ENCODE peak calls at places on chromosomes 13 and 19, in eight cellular contexts. One of them, this sample, is unnamed.
A peak's percentile ranks its signal among the peaks of the same experiment; 100 is the strongest.

GRCh38 chr19:54517483-54517882 is 14.9 kb downstream of the LAIR2 start:
- DNase-seq in KBM-7: peak; percentile 76
- DNase-seq in T-helper 2 cell: no peak
- DNase-seq in naive B cell: peak; percentile 33
- DNase-seq in prostate gland: peak; percentile 30
- DNase-seq in glomerular endothelial cell: peak; percentile 64
- DNase-seq in activated naive CD4-positive, alpha-beta T cell treated with anti-CD3 and anti-CD28 coated beads, Interleukin-2, amount 10 ng/mL, durations not matched to agents 7 days and 5 days: peak; percentile 89
- DNase-seq in C1 segment of cervical spinal cord: no peak
- DNase-seq in this sample: no peak

GRCh38 chr13:59424661-59425060 is 739.1 kb downstream of the DIAPH3 start:
- DNase-seq in KBM-7: no peak
- DNase-seq in T-helper 2 cell: no peak
- DNase-seq in naive B cell: no peak
- DNase-seq in prostate gland: no peak
- DNase-seq in glomerular endothelial cell: no peak
- DNase-seq in activated naive CD4-positive, alpha-beta T cell treated with anti-CD3 and anti-CD28 coated beads, Interleukin-2, amount 10 ng/mL, durations not matched to agents 7 days and 5 days: no peak
- DNase-seq in C1 segment of cervical spinal cord: no peak
- DNase-seq in this sample: no peak

GRCh38 chr13:29760561-29760960 is 89.9 kb downstream of the UBL3 start:
- DNase-seq in KBM-7: no peak
- DNase-seq in T-helper 2 cell: no peak
- DNase-seq in naive B cell: no peak
- DNase-seq in prostate gland: no peak
- DNase-seq in glomerular endothelial cell: no peak
- DNase-seq in activated naive CD4-positive, alpha-beta T cell treated with anti-CD3 and anti-CD28 coated beads, Interleukin-2, amount 10 ng/mL, durations not matched to agents 7 days and 5 days: no peak
- DNase-seq in C1 segment of cervical spinal cord: no peak
- DNase-seq in this sample: no peak

GRCh38 chr19:2602391-2603181 is 99.9 kb downstream of the GNG7 start:
- DNase-seq in KBM-7: no peak
- DNase-seq in T-helper 2 cell: no peak
- DNase-seq in naive B cell: no peak
- DNase-seq in prostate gland: peak; percentile 90
- DNase-seq in glomerular endothelial cell: no peak
- DNase-seq in activated naive CD4-positive, alpha-beta T cell treated with anti-CD3 and anti-CD28 coated beads, Interleukin-2, amount 10 ng/mL, durations not matched to agents 7 days and 5 days: no peak
- DNase-seq in C1 segment of cervical spinal cord: peak; percentile 47
- DNase-seq in this sample: peak; percentile 97

GRCh38 chr13:31951215-31951678 is 80.3 kb upstream of the FRY start:
- DNase-seq in KBM-7: peak; percentile 82
- DNase-seq in T-helper 2 cell: no peak
- DNase-seq in naive B cell: peak; percentile 55
- DNase-seq in prostate gland: no peak
- DNase-seq in glomerular endothelial cell: no peak
- DNase-seq in activated naive CD4-positive, alpha-beta T cell treated with anti-CD3 and anti-CD28 coated beads, Interleukin-2, amount 10 ng/mL, durations not matched to agents 7 days and 5 days: no peak
- DNase-seq in C1 segment of cervical spinal cord: no peak
- DNase-seq in this sample: no peak

GRCh38 chr19:38743394-38744297 is 628 bp downstream of the CAPN12 start:
- DNase-seq in KBM-7: no peak
- DNase-seq in T-helper 2 cell: no peak
- DNase-seq in naive B cell: no peak
- DNase-seq in prostate gland: no peak
- DNase-seq in glomerular endothelial cell: no peak
- DNase-seq in activated naive CD4-positive, alpha-beta T cell treated with anti-CD3 and anti-CD28 coated beads, Interleukin-2, amount 10 ng/mL, durations not matched to agents 7 days and 5 days: no peak
- DNase-seq in C1 segment of cervical spinal cord: no peak
- DNase-seq in this sample: no peak

GRCh38 chr19:5974721-5975387 is 3.1 kb downstream of the RANBP3 start:
- DNase-seq in KBM-7: no peak
- DNase-seq in T-helper 2 cell: no peak
- DNase-seq in naive B cell: no peak
- DNase-seq in prostate gland: no peak
- DNase-seq in glomerular endothelial cell: no peak
- DNase-seq in activated naive CD4-positive, alpha-beta T cell treated with anti-CD3 and anti-CD28 coated beads, Interleukin-2, amount 10 ng/mL, durations not matched to agents 7 days and 5 days: peak; percentile 35
- DNase-seq in C1 segment of cervical spinal cord: no peak
- DNase-seq in this sample: no peak

GRCh38 chr19:21233691-21234090 is 91.9 kb downstream of the ZNF431 start:
- DNase-seq in KBM-7: no peak
- DNase-seq in T-helper 2 cell: no peak
- DNase-seq in naive B cell: no peak
- DNase-seq in prostate gland: no peak
- DNase-seq in glomerular endothelial cell: no peak
- DNase-seq in activated naive CD4-positive, alpha-beta T cell treated with anti-CD3 and anti-CD28 coated beads, Interleukin-2, amount 10 ng/mL, durations not matched to agents 7 days and 5 days: no peak
- DNase-seq in C1 segment of cervical spinal cord: no peak
- DNase-seq in this sample: no peak

GRCh38 chr13:112726018-112726767 is 36.4 kb downstream of the ATP11A start:
- DNase-seq in KBM-7: no peak
- DNase-seq in T-helper 2 cell: no peak
- DNase-seq in naive B cell: no peak
- DNase-seq in prostate gland: no peak
- DNase-seq in glomerular endothelial cell: no peak
- DNase-seq in activated naive CD4-positive, alpha-beta T cell treated with anti-CD3 and anti-CD28 coated beads, Interleukin-2, amount 10 ng/mL, durations not matched to agents 7 days and 5 days: no peak
- DNase-seq in C1 segment of cervical spinal cord: no peak
- DNase-seq in this sample: no peak

GRCh38 chr19:10977773-10978155 is 16.9 kb downstream of the SMARCA4 start:
- DNase-seq in KBM-7: no peak
- DNase-seq in T-helper 2 cell: no peak
- DNase-seq in naive B cell: no peak
- DNase-seq in prostate gland: no peak
- DNase-seq in glomerular endothelial cell: no peak
- DNase-seq in activated naive CD4-positive, alpha-beta T cell treated with anti-CD3 and anti-CD28 coated beads, Interleukin-2, amount 10 ng/mL, durations not matched to agents 7 days and 5 days: no peak
- DNase-seq in C1 segment of cervical spinal cord: no peak
- DNase-seq in this sample: no peak

GRCh38 chr19:4851551-4852290 is 15.7 kb downstream of the PLIN3 start:
- DNase-seq in KBM-7: peak; percentile 68
- DNase-seq in T-helper 2 cell: peak; percentile 40
- DNase-seq in naive B cell: peak; percentile 70
- DNase-seq in prostate gland: peak; percentile 34
- DNase-seq in glomerular endothelial cell: no peak
- DNase-seq in activated naive CD4-positive, alpha-beta T cell treated with anti-CD3 and anti-CD28 coated beads, Interleukin-2, amount 10 ng/mL, durations not matched to agents 7 days and 5 days: peak; percentile 80
- DNase-seq in C1 segment of cervical spinal cord: peak; percentile 28
- DNase-seq in this sample: peak; percentile 92

GRCh38 chr13:38905861-38906260 is 84.8 kb downstream of the STOML3 start:
- DNase-seq in KBM-7: no peak
- DNase-seq in T-helper 2 cell: no peak
- DNase-seq in naive B cell: no peak
- DNase-seq in prostate gland: no peak
- DNase-seq in glomerular endothelial cell: no peak
- DNase-seq in activated naive CD4-positive, alpha-beta T cell treated with anti-CD3 and anti-CD28 coated beads, Interleukin-2, amount 10 ng/mL, durations not matched to agents 7 days and 5 days: no peak
- DNase-seq in C1 segment of cervical spinal cord: no peak
- DNase-seq in this sample: no peak

GRCh38 chr13:93262729-93263128 is 36.1 kb downstream of the GPC6 start:
- DNase-seq in KBM-7: no peak
- DNase-seq in T-helper 2 cell: no peak
- DNase-seq in naive B cell: no peak
- DNase-seq in prostate gland: no peak
- DNase-seq in glomerular endothelial cell: no peak
- DNase-seq in activated naive CD4-positive, alpha-beta T cell treated with anti-CD3 and anti-CD28 coated beads, Interleukin-2, amount 10 ng/mL, durations not matched to agents 7 days and 5 days: no peak
- DNase-seq in C1 segment of cervical spinal cord: no peak
- DNase-seq in this sample: no peak

GRCh38 chr19:35276706-35277281 is 5.5 kb upstream of the HAMP start:
- DNase-seq in KBM-7: no peak
- DNase-seq in T-helper 2 cell: no peak
- DNase-seq in naive B cell: no peak
- DNase-seq in prostate gland: no peak
- DNase-seq in glomerular endothelial cell: no peak
- DNase-seq in activated naive CD4-positive, alpha-beta T cell treated with anti-CD3 and anti-CD28 coated beads, Interleukin-2, amount 10 ng/mL, durations not matched to agents 7 days and 5 days: no peak
- DNase-seq in C1 segment of cervical spinal cord: no peak
- DNase-seq in this sample: no peak

GRCh38 chr19:15120135-15121026 is 13.2 kb downstream of the SYDE1 start:
- DNase-seq in KBM-7: no peak
- DNase-seq in T-helper 2 cell: no peak
- DNase-seq in naive B cell: no peak
- DNase-seq in prostate gland: no peak
- DNase-seq in glomerular endothelial cell: no peak
- DNase-seq in activated naive CD4-positive, alpha-beta T cell treated with anti-CD3 and anti-CD28 coated beads, Interleukin-2, amount 10 ng/mL, durations not matched to agents 7 days and 5 days: no peak
- DNase-seq in C1 segment of cervical spinal cord: no peak
- DNase-seq in this sample: no peak

This sample was measured in posterior cingulate gyrus.